ENCODE peak calls at places on chromosome 6, in nine cellular contexts. One of them, this sample, is unnamed.

GRCh38 chr6:117956386-117956785 is 49.3 kb downstream of the SLC35F1 start:
- DNase-seq in cardiac muscle cell: no peak
- DNase-seq in mesendoderm: no peak
- DNase-seq in H1: no peak
- DNase-seq in CD8-positive, alpha-beta T cell: no peak
- DNase-seq in transverse colon: no peak
- DNase-seq in fibroblast of the aortic adventitia: no peak
- DNase-seq in BE2C: peak; percentile 18
- DNase-seq in heart left ventricle: no peak
- DNase-seq in this sample: no peak

GRCh38 chr6:80438728-80439127 is 332.3 kb downstream of the BCKDHB start:
- DNase-seq in cardiac muscle cell: peak; percentile 66
- DNase-seq in mesendoderm: peak; percentile 73
- DNase-seq in H1: peak; percentile 17
- DNase-seq in CD8-positive, alpha-beta T cell: no peak
- DNase-seq in transverse colon: no peak
- DNase-seq in fibroblast of the aortic adventitia: peak; percentile 88
- DNase-seq in BE2C: no peak
- DNase-seq in heart left ventricle: no peak
- DNase-seq in this sample: no peak

GRCh38 chr6:85460154-85460950 is 10.5 kb downstream of the NT5E start:
- DNase-seq in cardiac muscle cell: peak; percentile 29
- DNase-seq in mesendoderm: no peak
- DNase-seq in H1: no peak
- DNase-seq in CD8-positive, alpha-beta T cell: no peak
- DNase-seq in transverse colon: no peak
- DNase-seq in fibroblast of the aortic adventitia: no peak
- DNase-seq in BE2C: no peak
- DNase-seq in heart left ventricle: no peak
- DNase-seq in this sample: no peak

GRCh38 chr6:170088349-170088951 is 202.4 kb downstream of the DLL1 start:
- DNase-seq in cardiac muscle cell: no peak
- DNase-seq in mesendoderm: no peak
- DNase-seq in H1: no peak
- DNase-seq in CD8-positive, alpha-beta T cell: no peak
- DNase-seq in transverse colon: peak; percentile 22
- DNase-seq in fibroblast of the aortic adventitia: no peak
- DNase-seq in BE2C: no peak
- DNase-seq in heart left ventricle: peak; percentile 5
- DNase-seq in this sample: no peak

GRCh38 chr6:1029196-1029595 is 282.7 kb upstream of the FOXQ1 start:
- DNase-seq in cardiac muscle cell: no peak
- DNase-seq in mesendoderm: no peak
- DNase-seq in H1: no peak
- DNase-seq in CD8-positive, alpha-beta T cell: no peak
- DNase-seq in transverse colon: no peak
- DNase-seq in fibroblast of the aortic adventitia: no peak
- DNase-seq in BE2C: no peak
- DNase-seq in heart left ventricle: no peak
- DNase-seq in this sample: no peak

GRCh38 chr6:126805861-126806260 is 312.6 kb upstream of the RSPO3 start:
- DNase-seq in cardiac muscle cell: peak; percentile 5
- DNase-seq in mesendoderm: no peak
- DNase-seq in H1: no peak
- DNase-seq in CD8-positive, alpha-beta T cell: no peak
- DNase-seq in transverse colon: no peak
- DNase-seq in fibroblast of the aortic adventitia: peak; percentile 39
- DNase-seq in BE2C: no peak
- DNase-seq in heart left ventricle: no peak
- DNase-seq in this sample: no peak

GRCh38 chr6:20866940-20867630 is 332.8 kb downstream of the CDKAL1 start:
- DNase-seq in cardiac muscle cell: no peak
- DNase-seq in mesendoderm: no peak
- DNase-seq in H1: no peak
- DNase-seq in CD8-positive, alpha-beta T cell: no peak
- DNase-seq in transverse colon: no peak
- DNase-seq in fibroblast of the aortic adventitia: peak; percentile 27
- DNase-seq in BE2C: no peak
- DNase-seq in heart left ventricle: no peak
- DNase-seq in this sample: no peak

GRCh38 chr6:130558131-130558530 is 192.3 kb downstream of the TMEM200A start:
- DNase-seq in cardiac muscle cell: no peak
- DNase-seq in mesendoderm: no peak
- DNase-seq in H1: no peak
- DNase-seq in CD8-positive, alpha-beta T cell: no peak
- DNase-seq in transverse colon: no peak
- DNase-seq in fibroblast of the aortic adventitia: no peak
- DNase-seq in BE2C: no peak
- DNase-seq in heart left ventricle: no peak
- DNase-seq in this sample: no peak

GRCh38 chr6:146914563-146915483 is 289.4 kb upstream of the STXBP5 start:
- DNase-seq in cardiac muscle cell: peak; percentile 97
- DNase-seq in mesendoderm: peak; percentile 67
- DNase-seq in H1: no peak
- DNase-seq in CD8-positive, alpha-beta T cell: no peak
- DNase-seq in transverse colon: no peak
- DNase-seq in fibroblast of the aortic adventitia: peak; percentile 99
- DNase-seq in BE2C: peak; percentile 60
- DNase-seq in heart left ventricle: peak; percentile 8
- DNase-seq in this sample: no peak

GRCh38 chr6:29516108-29516507 is 28.4 kb upstream of the MAS1L start:
- DNase-seq in cardiac muscle cell: no peak
- DNase-seq in mesendoderm: no peak
- DNase-seq in H1: no peak
- DNase-seq in CD8-positive, alpha-beta T cell: peak; percentile 14
- DNase-seq in transverse colon: no peak
- DNase-seq in fibroblast of the aortic adventitia: peak; percentile 1
- DNase-seq in BE2C: no peak
- DNase-seq in heart left ventricle: no peak
- DNase-seq in this sample: no peak

GRCh38 chr6:165872311-165872710 is 209.3 kb upstream of the PDE10A start:
- DNase-seq in cardiac muscle cell: no peak
- DNase-seq in mesendoderm: no peak
- DNase-seq in H1: no peak
- DNase-seq in CD8-positive, alpha-beta T cell: no peak
- DNase-seq in transverse colon: no peak
- DNase-seq in fibroblast of the aortic adventitia: no peak
- DNase-seq in BE2C: no peak
- DNase-seq in heart left ventricle: no peak
- DNase-seq in this sample: no peak

GRCh38 chr6:166335378-166336366 is 6.7 kb downstream of the SFT2D1 start:
- DNase-seq in cardiac muscle cell: no peak
- DNase-seq in mesendoderm: no peak
- DNase-seq in H1: no peak
- DNase-seq in CD8-positive, alpha-beta T cell: no peak
- DNase-seq in transverse colon: no peak
- DNase-seq in fibroblast of the aortic adventitia: no peak
- DNase-seq in BE2C: no peak
- DNase-seq in heart left ventricle: no peak
- DNase-seq in this sample: no peak

GRCh38 chr6:7821426-7821825 is 89.2 kb downstream of the TXNDC5 start:
- DNase-seq in cardiac muscle cell: peak; percentile 30
- DNase-seq in mesendoderm: no peak
- DNase-seq in H1: no peak
- DNase-seq in CD8-positive, alpha-beta T cell: no peak
- DNase-seq in transverse colon: no peak
- DNase-seq in fibroblast of the aortic adventitia: peak; percentile 79
- DNase-seq in BE2C: no peak
- DNase-seq in heart left ventricle: no peak
- DNase-seq in this sample: no peak

GRCh38 chr6:16243055-16243454 is 4.7 kb downstream of the GMPR start:
- DNase-seq in cardiac muscle cell: peak; percentile 74
- DNase-seq in mesendoderm: no peak
- DNase-seq in H1: no peak
- DNase-seq in CD8-positive, alpha-beta T cell: no peak
- DNase-seq in transverse colon: no peak
- DNase-seq in fibroblast of the aortic adventitia: peak; percentile 92
- DNase-seq in BE2C: no peak
- DNase-seq in heart left ventricle: peak; percentile 33
- DNase-seq in this sample: no peak
- H3K4me3 ChIP-seq in cardiac muscle cell: no peak overlapping the region
- H3K4me3 ChIP-seq in mesendoderm: no peak overlapping the region
- H3K4me3 ChIP-seq in H1: no peak overlapping the region
- H3K4me3 ChIP-seq in CD8-positive, alpha-beta T cell: no peak overlapping the region
- H3K4me3 ChIP-seq in transverse colon: no peak overlapping the region
- H3K4me3 ChIP-seq in fibroblast of the aortic adventitia: no peak overlapping the region
- H3K4me3 ChIP-seq in BE2C: no peak overlapping the region
- H3K4me3 ChIP-seq in heart left ventricle: no peak overlapping the region
- H3K4me3 ChIP-seq in this sample: no peak overlapping the region

GRCh38 chr6:48423640-48424365 is 312.8 kb upstream of the PTCHD4 start:
- DNase-seq in cardiac muscle cell: peak; percentile 32
- DNase-seq in mesendoderm: no peak
- DNase-seq in H1: no peak
- DNase-seq in CD8-positive, alpha-beta T cell: no peak
- DNase-seq in transverse colon: no peak
- DNase-seq in fibroblast of the aortic adventitia: peak; percentile 37
- DNase-seq in BE2C: no peak
- DNase-seq in heart left ventricle: no peak
- DNase-seq in this sample: no peak

DNA sequence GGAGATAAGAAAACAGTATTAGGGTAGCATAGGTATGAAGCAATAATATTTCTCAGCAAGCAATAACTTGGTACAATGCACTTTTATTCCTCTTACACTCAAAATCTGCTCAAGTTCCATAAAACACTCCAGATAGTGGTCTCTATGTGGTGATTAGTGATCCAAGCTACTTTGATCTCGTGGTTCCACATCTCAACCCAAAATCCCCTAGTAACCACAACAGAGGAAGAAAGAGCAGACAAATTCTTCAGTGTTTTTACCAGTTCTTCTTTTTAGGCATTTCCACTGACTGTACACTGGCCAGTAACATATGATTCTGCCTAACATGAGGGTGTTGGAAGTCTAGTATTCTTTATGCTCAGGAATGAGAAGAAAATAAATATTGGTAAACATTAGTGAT is 309.0 kb upstream of the PTCHD4 start:
- DNase-seq in cardiac muscle cell: no peak
- DNase-seq in mesendoderm: no peak
- DNase-seq in H1: no peak
- DNase-seq in CD8-positive, alpha-beta T cell: no peak
- DNase-seq in transverse colon: no peak
- DNase-seq in fibroblast of the aortic adventitia: no peak
- DNase-seq in BE2C: no peak
- DNase-seq in heart left ventricle: no peak
- DNase-seq in this sample: no peak
- H3K4me3 ChIP-seq in cardiac muscle cell: no peak overlapping the region
- H3K4me3 ChIP-seq in mesendoderm: no peak overlapping the region
- H3K4me3 ChIP-seq in H1: no peak overlapping the region
- H3K4me3 ChIP-seq in CD8-positive, alpha-beta T cell: no peak overlapping the region
- H3K4me3 ChIP-seq in transverse colon: no peak overlapping the region
- H3K4me3 ChIP-seq in fibroblast of the aortic adventitia: no peak overlapping the region
- H3K4me3 ChIP-seq in BE2C: no peak overlapping the region
- H3K4me3 ChIP-seq in heart left ventricle: no peak overlapping the region
- H3K4me3 ChIP-seq in this sample: no peak overlapping the region

DNA sequence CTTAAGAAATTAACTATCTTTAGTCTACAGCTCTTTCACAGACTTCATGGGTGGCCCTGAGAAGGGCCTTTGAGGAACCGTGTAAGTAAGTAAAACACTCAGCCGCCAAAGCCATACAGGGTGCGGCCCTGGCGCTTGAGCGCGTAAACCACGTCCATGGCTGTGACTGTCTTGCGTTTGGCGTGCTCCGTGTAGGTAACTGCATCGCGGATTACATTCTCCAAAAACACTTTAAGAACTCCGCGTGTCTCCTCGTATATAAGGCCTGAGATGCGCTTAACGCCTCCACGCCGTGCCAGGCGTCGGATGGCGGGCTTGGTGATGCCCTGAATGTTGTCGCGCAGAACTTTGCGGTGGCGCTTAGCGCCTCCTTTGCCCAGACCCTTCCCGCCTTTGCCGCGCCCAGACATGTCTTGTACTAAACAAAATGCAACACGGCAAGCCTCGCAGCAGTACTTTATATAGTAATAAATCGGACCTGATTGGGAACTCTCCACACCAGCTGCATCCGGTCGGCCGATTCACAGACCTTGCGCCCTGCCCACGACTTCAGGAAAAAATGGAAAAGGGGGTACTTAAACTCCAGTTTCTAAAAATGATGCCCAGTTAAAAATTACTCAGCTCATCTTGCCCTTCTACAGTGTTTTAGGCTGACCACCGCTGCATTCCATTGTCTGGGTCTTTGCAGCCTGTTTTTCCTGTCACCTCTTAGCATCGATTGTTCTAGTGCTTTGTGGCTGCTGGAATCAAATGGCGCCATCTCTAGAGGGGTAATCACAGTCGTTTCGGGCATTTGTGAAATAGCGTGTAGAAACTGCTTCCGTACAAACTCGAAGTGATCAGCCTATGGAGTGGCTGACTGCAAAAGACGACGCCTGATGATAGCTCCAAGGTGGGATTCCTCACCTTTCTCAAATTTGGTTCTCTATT is 38.8 kb downstream of the OR2B2 start:
- DNase-seq in cardiac muscle cell: peak; percentile 84
- DNase-seq in mesendoderm: peak; percentile 96
- DNase-seq in H1: no peak
- DNase-seq in CD8-positive, alpha-beta T cell: peak; percentile 61
- DNase-seq in transverse colon: peak; percentile 80
- DNase-seq in fibroblast of the aortic adventitia: peak; percentile 79
- DNase-seq in BE2C: peak; percentile 60
- DNase-seq in heart left ventricle: peak; percentile 54
- DNase-seq in this sample: peak; percentile 46
- H3K4me3 ChIP-seq in cardiac muscle cell: peak overlapping the region; percentile 37
- H3K4me3 ChIP-seq in mesendoderm: peak overlapping the region; percentile 32
- H3K4me3 ChIP-seq in H1: peak overlapping the region; percentile 65
- H3K4me3 ChIP-seq in CD8-positive, alpha-beta T cell: peak overlapping the region; percentile 67
- H3K4me3 ChIP-seq in transverse colon: peak overlapping the region; percentile 36
- H3K4me3 ChIP-seq in fibroblast of the aortic adventitia: peak overlapping the region; percentile 75
- H3K4me3 ChIP-seq in BE2C: peak overlapping the region; percentile 74
- H3K4me3 ChIP-seq in heart left ventricle: peak overlapping the region; percentile 47
- H3K4me3 ChIP-seq in this sample: peak overlapping the region; percentile 71

GRCh38 chr6:25010917-25011625 is 75.3 kb upstream of the RIPOR2 start:
- DNase-seq in cardiac muscle cell: peak; percentile 64
- DNase-seq in mesendoderm: no peak
- DNase-seq in H1: no peak
- DNase-seq in CD8-positive, alpha-beta T cell: no peak
- DNase-seq in transverse colon: no peak
- DNase-seq in fibroblast of the aortic adventitia: peak; percentile 58
- DNase-seq in BE2C: no peak
- DNase-seq in heart left ventricle: no peak
- DNase-seq in this sample: no peak

GRCh38 chr6:25014375-25014774 is 78.6 kb upstream of the RIPOR2 start:
- DNase-seq in cardiac muscle cell: no peak
- DNase-seq in mesendoderm: no peak
- DNase-seq in H1: no peak
- DNase-seq in CD8-positive, alpha-beta T cell: no peak
- DNase-seq in transverse colon: no peak
- DNase-seq in fibroblast of the aortic adventitia: no peak
- DNase-seq in BE2C: no peak
- DNase-seq in heart left ventricle: no peak
- DNase-seq in this sample: no peak

GRCh38 chr6:25014806-25015560 is 79.2 kb upstream of the RIPOR2 start:
- DNase-seq in cardiac muscle cell: peak; percentile 91
- DNase-seq in mesendoderm: peak; percentile 71
- DNase-seq in H1: no peak
- DNase-seq in CD8-positive, alpha-beta T cell: no peak
- DNase-seq in transverse colon: no peak
- DNase-seq in fibroblast of the aortic adventitia: peak; percentile 51
- DNase-seq in BE2C: peak; percentile 43
- DNase-seq in heart left ventricle: no peak
- DNase-seq in this sample: no peak

GRCh38 chr6:25013249-25013648 is 77.5 kb upstream of the RIPOR2 start:
- DNase-seq in cardiac muscle cell: no peak
- DNase-seq in mesendoderm: no peak
- DNase-seq in H1: no peak
- DNase-seq in CD8-positive, alpha-beta T cell: no peak
- DNase-seq in transverse colon: no peak
- DNase-seq in fibroblast of the aortic adventitia: no peak
- DNase-seq in BE2C: no peak
- DNase-seq in heart left ventricle: no peak
- DNase-seq in this sample: no peak

GRCh38 chr6:25012657-25013056 is 76.9 kb upstream of the RIPOR2 start:
- DNase-seq in cardiac muscle cell: peak; percentile 89
- DNase-seq in mesendoderm: no peak
- DNase-seq in H1: no peak
- DNase-seq in CD8-positive, alpha-beta T cell: no peak
- DNase-seq in transverse colon: no peak
- DNase-seq in fibroblast of the aortic adventitia: peak; percentile 74
- DNase-seq in BE2C: no peak
- DNase-seq in heart left ventricle: no peak
- DNase-seq in this sample: no peak
- H3K4me3 ChIP-seq in cardiac muscle cell: no peak overlapping the region
- H3K4me3 ChIP-seq in mesendoderm: no peak overlapping the region
- H3K4me3 ChIP-seq in H1: no peak overlapping the region
- H3K4me3 ChIP-seq in CD8-positive, alpha-beta T cell: no peak overlapping the region
- H3K4me3 ChIP-seq in transverse colon: no peak overlapping the region
- H3K4me3 ChIP-seq in fibroblast of the aortic adventitia: no peak overlapping the region
- H3K4me3 ChIP-seq in BE2C: no peak overlapping the region
- H3K4me3 ChIP-seq in heart left ventricle: no peak overlapping the region
- H3K4me3 ChIP-seq in this sample: no peak overlapping the region